ENCODE peak calls at places on chromosome 1, in five cellular contexts. One of them, this sample, is unnamed.

GRCh38 chr1:59354754-59355337 is 58.0 kb downstream of the FGGY start:
- DNase-seq in nephron progenitor cell: no peak
- DNase-seq in NCI-H345: no peak
- DNase-seq in AG04450: no peak
- DNase-seq in HEK293T: no peak
- DNase-seq in this sample: no peak

GRCh38 chr1:7390604-7391000 is 380.5 kb upstream of the VAMP3 start:
- DNase-seq in AG04450: no peak
- DNase-seq in NCI-H345: no peak
- DNase-seq in nephron progenitor cell: no peak
- DNase-seq in HEK293T: no peak
- DNase-seq in this sample: no peak

GRCh38 chr1:73911849-73912248 is 286.1 kb downstream of the LRRIQ3 start:
- DNase-seq in NCI-H345: no peak
- DNase-seq in AG04450: no peak
- DNase-seq in nephron progenitor cell: no peak
- DNase-seq in HEK293T: no peak
- DNase-seq in this sample: no peak

GRCh38 chr1:161367684-161368398 is at the start of gene CFAP126:
- DNase-seq in HEK293T: peak
- DNase-seq in nephron progenitor cell: peak
- DNase-seq in NCI-H345: peak
- DNase-seq in AG04450: no peak
- DNase-seq in this sample: peak

GRCh38 chr1:10459185-10459584 is 9.4 kb downstream of the CORT start:
- DNase-seq in nephron progenitor cell: no peak
- DNase-seq in HEK293T: no peak
- DNase-seq in NCI-H345: no peak
- DNase-seq in AG04450: peak
- DNase-seq in this sample: no peak

GRCh38 chr1:230797376-230798186 is 50.4 kb downstream of the CAPN9 start:
- DNase-seq in NCI-H345: peak
- DNase-seq in nephron progenitor cell: peak
- DNase-seq in HEK293T: peak
- DNase-seq in AG04450: peak
- DNase-seq in this sample: peak

GRCh38 chr1:163872067-163872466 is 550.3 kb downstream of the NUF2 start:
- DNase-seq in NCI-H345: no peak
- DNase-seq in HEK293T: no peak
- DNase-seq in nephron progenitor cell: no peak
- DNase-seq in AG04450: no peak
- DNase-seq in this sample: no peak

GRCh38 chr1:234675561-234675960 is 65.6 kb upstream of the IRF2BP2 start:
- DNase-seq in nephron progenitor cell: no peak
- DNase-seq in HEK293T: no peak
- DNase-seq in NCI-H345: no peak
- DNase-seq in AG04450: no peak
- DNase-seq in this sample: no peak

GRCh38 chr1:147080013-147080661 is 92.1 kb downstream of the PRKAB2 start:
- DNase-seq in NCI-H345: no peak
- DNase-seq in nephron progenitor cell: peak
- DNase-seq in HEK293T: no peak
- DNase-seq in AG04450: no peak
- DNase-seq in this sample: peak